ENCODE peak calls at places on chromosomes 16 and 17, in seven cellular contexts. R is K562, D is HepG2, A is SK-N-SH, O is H1, P is GM12878, I is GM12891. H is an unnamed sample.

GRCh38 chr17:66459811-66460270 is 157.4 kb downstream of the PRKCA start:
- DNase-seq in R (no peak), D (peak; percentile 95), A (no peak), O (no peak), I (no peak), P (no peak), H (no peak)

GRCh38 chr16:58506241-58507194 is 6.6 kb downstream of the NDRG4 start:
- DNase-seq in R (no peak), A (peak; percentile 17), D (no peak), I (no peak), O (no peak), P (no peak), H (no peak)

GRCh38 chr16:84844049-84844350 is 24.2 kb downstream of the CRISPLD2 start:
- DNase-seq in O (no peak), D (no peak), I (no peak), P (no peak), R (no peak), A (peak; percentile 80), H (no peak)

GRCh38 chr16:75764154-75764768 is 38.0 kb upstream of the CPHXL start:
- DNase-seq in D (peak; percentile 69), R (peak; percentile 51), P (peak; percentile 53), O (peak; percentile 5), A (peak; percentile 74), I (peak; percentile 26), H (peak; percentile 20)

GRCh38 chr16:10027553-10027952 is 154.7 kb downstream of the GRIN2A start:
- DNase-seq in O (no peak), D (no peak), I (no peak), P (no peak), A (no peak), R (no peak), H (no peak)

GRCh38 chr16:24988593-24989338 is 26.4 kb downstream of the ARHGAP17 start:
- DNase-seq in A (peak; percentile 57), R (no peak), I (no peak), P (no peak), O (no peak), D (peak; percentile 75), H (no peak)

GRCh38 chr17:927611-928461 is 51.7 kb downstream of the NXN start:
- DNase-seq in I (no peak), A (no peak), O (no peak), D (no peak), P (no peak), R (no peak), H (no peak)

GRCh38 chr17:80264048-80264792 is 3.6 kb downstream of the RNF213 start:
- DNase-seq in D (no peak), P (no peak), O (no peak), A (no peak), R (no peak), I (no peak), H (no peak)

GRCh38 chr16:53078765-53079484 is 24.1 kb downstream of the CHD9 start:
- DNase-seq in R (no peak), O (no peak), P (no peak), D (no peak), A (no peak), I (no peak), H (no peak)

GRCh38 chr17:50080096-50080480 is 15.1 kb upstream of the PDK2 start:
- DNase-seq in A (no peak), R (no peak), P (no peak), D (no peak), O (no peak), I (no peak), H (no peak)

GRCh38 chr17:73261952-73262675 is 434 bp upstream of the CPSF4L start:
- DNase-seq in R (no peak), P (no peak), A (peak; percentile 36), D (peak; percentile 93), I (no peak), O (peak; percentile 19), H (no peak)

GRCh38 chr17:74259667-74260524 is 14.1 kb upstream of the DNAI2 start:
- DNase-seq in A (peak; percentile 56), R (no peak), O (no peak), D (no peak), P (no peak), I (no peak), H (no peak)

GRCh38 chr16:67666032-67666537 is 465 bp downstream of the ENKD1 start:
- DNase-seq in I (no peak), D (peak; percentile 54), P (no peak), A (peak; percentile 82), O (no peak), R (peak; percentile 80), H (no peak)

GRCh38 chr17:29369831-29370735 is 20.1 kb upstream of the TAOK1 start:
- DNase-seq in A (peak; percentile 70), O (no peak), I (peak; percentile 48), D (peak; percentile 65), R (peak; percentile 59), P (peak; percentile 50), H (no peak)

GRCh38 chr17:67475161-67475887 is 98.2 kb downstream of the PITPNC1 start:
- DNase-seq in O (peak; percentile 47), P (peak; percentile 53), I (peak; percentile 43), A (peak; percentile 84), R (peak; percentile 15), D (peak; percentile 50), H (peak; percentile 45)

DNA sequence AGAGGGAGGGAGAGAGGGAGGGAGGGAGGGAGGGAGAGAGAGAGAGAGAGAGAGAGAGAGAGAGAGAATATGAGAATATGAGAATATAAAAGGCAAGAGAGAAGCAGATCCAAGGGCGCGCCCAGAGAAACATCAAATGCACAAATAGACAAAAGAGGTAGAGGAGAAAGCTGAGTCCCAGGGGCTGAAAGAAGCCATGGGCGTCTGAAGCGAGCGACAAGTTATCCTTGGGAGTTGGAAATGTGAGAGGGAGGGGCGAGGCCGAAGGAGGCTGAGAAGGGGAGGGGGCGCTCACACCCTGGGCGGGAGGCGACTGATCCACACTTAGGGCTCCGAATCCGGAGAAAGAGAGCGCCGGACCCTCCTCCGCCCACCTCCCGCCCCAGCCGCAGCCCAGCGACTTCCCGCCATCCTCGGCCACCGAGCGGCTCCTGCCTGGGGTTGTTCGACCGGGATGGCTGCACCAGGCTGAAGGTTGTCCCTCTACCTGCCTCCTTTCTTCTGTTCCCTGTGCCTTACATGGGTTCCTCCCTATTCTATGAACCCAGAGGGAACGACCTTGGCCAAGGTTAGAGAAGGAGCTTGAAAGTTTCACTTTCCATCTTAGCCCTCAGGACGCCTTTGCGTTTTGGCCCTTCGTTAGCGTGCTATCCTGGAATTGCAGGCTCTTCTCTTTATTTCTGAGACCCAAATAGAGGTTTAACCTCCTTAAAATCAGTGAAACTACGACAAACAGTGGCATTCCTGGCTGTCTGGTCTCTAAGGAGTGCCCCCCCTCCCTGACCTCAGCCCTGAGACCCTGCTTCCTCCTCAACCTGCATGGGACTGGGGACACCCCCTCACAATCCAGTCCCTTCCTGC is 21.2 kb upstream of the HOXB9 start:
- DNase-seq in I (no peak), P (no peak), O (no peak), R (peak; percentile 44), D (no peak), A (peak; percentile 42), H (no peak)
- TF ChIP-seq TAF1 in I (no peak), P (no peak), O (no peak), R (peak; percentile 11), D (no peak), A (no peak), H (no peak)

GRCh38 chr16:30519120-30520049 is 7.0 kb downstream of the ZNF768 start:
- DNase-seq in I (no peak), P (no peak), A (no peak), D (no peak), O (no peak), R (no peak), H (no peak)

GRCh38 chr16:30523768-30524574 is 2.4 kb downstream of the ZNF768 start:
- DNase-seq in P (no peak), A (no peak), D (no peak), O (no peak), I (no peak), R (no peak), H (no peak)

GRCh38 chr16:30521476-30521872 is 4.9 kb downstream of the ZNF768 start:
- DNase-seq in A (no peak), O (no peak), I (no peak), D (no peak), R (no peak), P (no peak), H (no peak)

GRCh38 chr16:30524575-30525571 is 1.5 kb downstream of the ZNF768 start:
- DNase-seq in I (no peak), A (peak; percentile 28), O (no peak), R (no peak), P (no peak), D (no peak), H (no peak)

GRCh38 chr16:30521873-30522641 is 4.3 kb downstream of the ZNF768 start:
- DNase-seq in O (no peak), R (no peak), I (no peak), P (no peak), A (no peak), D (peak; percentile 82), H (no peak)
- TF ChIP-seq TAF1 in O (no peak), R (no peak), I (no peak), P (no peak), A (no peak), D (no peak), H (no peak)

DNA sequence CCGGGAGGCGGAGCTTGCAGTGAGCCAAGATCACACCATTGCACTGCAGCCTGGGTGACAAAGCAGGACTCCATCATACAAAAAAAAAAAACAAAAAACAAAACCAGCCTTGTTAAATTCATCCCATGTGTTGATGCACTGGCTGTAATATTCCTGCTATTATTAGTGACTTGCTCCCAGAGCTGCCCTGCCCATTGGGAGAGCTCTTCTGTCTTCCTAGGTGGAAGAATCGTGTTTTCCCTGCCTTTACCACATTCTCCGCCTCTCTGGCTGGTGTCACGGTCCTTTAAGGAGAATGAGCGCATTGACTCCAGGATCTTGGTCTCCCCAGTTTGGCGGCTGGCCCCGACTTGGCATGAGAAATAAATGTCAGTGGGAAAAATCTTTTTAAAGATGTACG is 15.3 kb downstream of the RMI2 start:
- DNase-seq in O (no peak), A (no peak), D (no peak), I (no peak), R (no peak), P (no peak), H (no peak)
- TF ChIP-seq TAF1 in O (no peak), A (no peak), D (no peak), I (no peak), R (no peak), P (no peak), H (no peak)

DNA sequence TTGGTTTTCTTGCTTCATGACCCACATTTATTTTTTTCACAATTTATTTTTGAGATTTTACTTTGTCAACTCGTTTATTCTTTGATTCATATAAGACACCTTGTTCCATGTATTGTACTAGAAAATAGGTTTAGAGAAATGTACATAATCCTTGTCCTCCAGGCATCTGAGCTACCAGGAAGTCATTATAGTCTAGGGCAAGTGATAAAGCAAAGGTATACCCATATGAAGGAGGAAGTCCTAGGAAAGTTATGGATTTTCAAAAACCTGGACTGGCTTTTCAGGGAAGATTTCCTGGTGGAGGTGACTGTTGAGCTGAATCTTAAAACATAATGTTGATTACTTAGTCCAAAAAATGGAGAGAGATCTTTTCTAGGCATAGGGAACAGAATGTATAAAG is 98.8 kb upstream of the SHISA6 start:
- DNase-seq in A (no peak), I (no peak), P (no peak), R (no peak), O (no peak), D (no peak), H (no peak)
- TF ChIP-seq TAF1 in A (no peak), I (no peak), P (no peak), R (no peak), O (no peak), D (no peak), H (no peak)